ENCODE peak calls at places on chromosomes 1 and 21, in six cellular contexts. A is HCT116, D is breast epithelium, S is BE2C, U is thoracic aorta, L is neural progenitor cell. T is an unnamed sample. For H3K9me3, the result is how much of the 10 kb centered on the place peaks cover.

GRCh38 chr1:217506878-217507277 is 124.0 kb downstream of the GPATCH2 start:
- DNase-seq in L (no peak), D (no peak), A (no peak), S (no peak), U (no peak), T (no peak)

GRCh38 chr1:20184997-20185833 is 681 bp upstream of the UBXN10 start:
- DNase-seq in U (no peak), A (no peak), L (no peak), D (no peak), S (peak), T (peak)

GRCh38 chr1:27778022-27778421 is 5.0 kb downstream of the STX12 start:
- DNase-seq in D (no peak), S (no peak), U (no peak), A (no peak), L (no peak), T (no peak)

GRCh38 chr21:44017601-44018000 is 5.5 kb downstream of the TRAPPC10 start:
- DNase-seq in D (no peak), S (no peak), A (no peak), L (no peak), U (no peak), T (no peak)

GRCh38 chr1:3169621-3170356 is 100.8 kb downstream of the PRDM16 start:
- DNase-seq in L (peak), U (no peak), D (no peak), S (no peak), A (no peak), T (no peak)

GRCh38 chr1:92877792-92878191 is 46.0 kb downstream of the RPL5 start:
- DNase-seq in U (no peak), A (no peak), L (no peak), D (no peak), S (peak), T (no peak)

GRCh38 chr1:207672525-207673130 is 27.7 kb downstream of the CR1L start:
- DNase-seq in L (peak), U (no peak), A (peak), D (no peak), S (no peak), T (no peak)

GRCh38 chr1:47333922-47334764 is 553 bp downstream of the CMPK1 start:
- DNase-seq in L (peak), U (peak), D (peak), A (peak), S (peak), T (peak)

GRCh38 chr1:198167436-198167934 is 10.7 kb downstream of the NEK7 start:
- DNase-seq in S (no peak), A (no peak), U (no peak), L (no peak), D (no peak), T (no peak)

GRCh38 chr1:215243275-215244054 is 160.9 kb downstream of the KCNK2 start:
- DNase-seq in S (peak), D (no peak), A (no peak), U (no peak), L (no peak), T (no peak)

GRCh38 chr1:214303106-214303505 is 22.1 kb downstream of the SMYD2 start:
- DNase-seq in A (no peak), D (no peak), L (no peak), U (no peak), S (no peak), T (no peak)

GRCh38 chr1:213070399-213070798 is 19.4 kb downstream of the RPS6KC1 start:
- DNase-seq in D (no peak), S (peak), U (no peak), A (no peak), L (no peak), T (no peak)

GRCh38 chr1:2275796-2276536 is 47.8 kb downstream of the SKI start:
- DNase-seq in L (no peak), U (no peak), D (no peak), A (no peak), S (no peak), T (no peak)

GRCh38 chr1:58583496-58583895 is 6.4 kb upstream of the TACSTD2 start:
- DNase-seq in D (no peak), S (no peak), L (no peak), A (no peak), U (no peak), T (no peak)

GRCh38 chr1:198681831-198682756 is 43.3 kb downstream of the PTPRC start:
- DNase-seq in U (no peak), D (peak), A (no peak), S (peak), L (peak), T (peak)

GRCh38 chr1:43991200-43991475 is 261 bp upstream of the CCDC24 start:
- DNase-seq in S (no peak), A (no peak), D (no peak), U (no peak), L (no peak), T (no peak)

GRCh38 chr21:43287111-43287973 is 118.5 kb downstream of the CRYAA start:
- DNase-seq in U (no peak), L (no peak), D (no peak), A (no peak), S (peak), T (no peak)

GRCh38 chr1:198118136-198118535 is 38.7 kb upstream of the NEK7 start:
- DNase-seq in S (no peak), D (no peak), A (no peak), L (no peak), U (peak), T (no peak)

GRCh38 chr1:117143856-117144255 is 22.3 kb upstream of the TRIM45 start:
- DNase-seq in L (no peak), A (no peak), S (no peak), D (no peak), U (no peak), T (no peak)

GRCh38 chr1:199132006-199132405 is 493.2 kb downstream of the PTPRC start:
- DNase-seq in L (no peak), A (no peak), D (no peak), S (no peak), U (no peak), T (no peak)

GRCh38 chr1:34330061-34330460 is 153.4 kb downstream of the C1orf94 start:
- DNase-seq in S (no peak), L (no peak), U (no peak), D (no peak), A (no peak), T (no peak)

GRCh38 chr1:167601442-167602380 is 28.3 kb upstream of the RCSD1 start:
- DNase-seq in A (no peak), L (no peak), D (peak), U (no peak), S (peak), T (no peak)

GRCh38 chr1:10286244-10286643 is 75.9 kb downstream of the KIF1B start:
- DNase-seq in U (peak), D (no peak), A (no peak), L (no peak), S (no peak), T (no peak)

GRCh38 chr1:63453232-63453631 is 69.8 kb downstream of the ITGB3BP start:
- DNase-seq in S (no peak), D (no peak), U (no peak), L (no peak), A (no peak), T (no peak)

GRCh38 chr1:234601217-234602017 is 8.6 kb downstream of the IRF2BP2 start:
- DNase-seq in U (no peak), D (no peak), S (peak), A (no peak), L (no peak), T (no peak)

GRCh38 chr1:179996099-179996498 is 41.5 kb downstream of the CEP350 start:
- DNase-seq in S (no peak), U (no peak), D (no peak), L (no peak), A (no peak), T (no peak)

GRCh38 chr1:22252902-22253790 is 110.2 kb upstream of the WNT4 start:
- DNase-seq in S (no peak), A (no peak), U (no peak), L (no peak), D (no peak), T (no peak)

GRCh38 chr1:175841613-175842234 is 98.3 kb upstream of the TNR start:
- DNase-seq in A (no peak), S (no peak), U (no peak), D (no peak), L (no peak), T (no peak)

GRCh38 chr1:99598738-99599411 is 47.0 kb upstream of the PALMD start:
- DNase-seq in D (no peak), U (no peak), A (no peak), L (no peak), S (no peak), T (no peak)

GRCh38 chr1:207744000-207744534 is 7.8 kb upstream of the CD46 start:
- DNase-seq in D (no peak), U (no peak), A (no peak), L (no peak), S (no peak), T (no peak)

GRCh38 chr1:84930329-84930728 is 37.3 kb upstream of the LPAR3 start:
- DNase-seq in S (no peak), U (no peak), L (no peak), D (no peak), A (no peak), T (no peak)

GRCh38 chr1:94396356-94396755 is 21.8 kb upstream of the ABCD3 start:
- DNase-seq in L (peak), A (no peak), S (peak), U (no peak), D (no peak), T (no peak)

GRCh38 chr1:30982937-30983336 is 74.4 kb upstream of the SDC3 start:
- DNase-seq in D (no peak), A (no peak), S (no peak), U (no peak), L (no peak), T (no peak)

GRCh38 chr1:16405441-16405840 is 31.8 kb downstream of the SPATA21 start:
- DNase-seq in U (no peak), D (no peak), S (no peak), A (no peak), L (peak), T (no peak)

GRCh38 chr1:110465038-110465813 is 14.3 kb downstream of the PROK1 start:
- DNase-seq in U (no peak), D (no peak), L (no peak), S (peak), A (no peak), T (no peak)

GRCh38 chr1:42860339-42861013 is 14.1 kb downstream of the ZNF691 start:
- DNase-seq in S (no peak), U (no peak), L (no peak), D (no peak), A (no peak), T (no peak)
- H3K9me3 ChIP-seq in S (under half), U (under half), L (under half), D (under half), A (under half), T (under half)

GRCh38 chr21:9735421-9735961 is 785.9 kb upstream of the TPTE start:
- DNase-seq in D (no peak), U (no peak), S (no peak), L (no peak), A (no peak), T (no peak)

GRCh38 chr21:9741343-9741742 is 780.0 kb upstream of the TPTE start:
- DNase-seq in D (no peak), A (no peak), U (no peak), L (no peak), S (no peak), T (no peak)

GRCh38 chr21:9738527-9738926 is 782.9 kb upstream of the TPTE start:
- DNase-seq in D (no peak), L (no peak), S (no peak), U (no peak), A (no peak), T (no peak)

GRCh38 chr21:9739240-9739639 is 782.1 kb upstream of the TPTE start:
- DNase-seq in L (no peak), A (no peak), S (no peak), U (no peak), D (no peak), T (no peak)

DNA sequence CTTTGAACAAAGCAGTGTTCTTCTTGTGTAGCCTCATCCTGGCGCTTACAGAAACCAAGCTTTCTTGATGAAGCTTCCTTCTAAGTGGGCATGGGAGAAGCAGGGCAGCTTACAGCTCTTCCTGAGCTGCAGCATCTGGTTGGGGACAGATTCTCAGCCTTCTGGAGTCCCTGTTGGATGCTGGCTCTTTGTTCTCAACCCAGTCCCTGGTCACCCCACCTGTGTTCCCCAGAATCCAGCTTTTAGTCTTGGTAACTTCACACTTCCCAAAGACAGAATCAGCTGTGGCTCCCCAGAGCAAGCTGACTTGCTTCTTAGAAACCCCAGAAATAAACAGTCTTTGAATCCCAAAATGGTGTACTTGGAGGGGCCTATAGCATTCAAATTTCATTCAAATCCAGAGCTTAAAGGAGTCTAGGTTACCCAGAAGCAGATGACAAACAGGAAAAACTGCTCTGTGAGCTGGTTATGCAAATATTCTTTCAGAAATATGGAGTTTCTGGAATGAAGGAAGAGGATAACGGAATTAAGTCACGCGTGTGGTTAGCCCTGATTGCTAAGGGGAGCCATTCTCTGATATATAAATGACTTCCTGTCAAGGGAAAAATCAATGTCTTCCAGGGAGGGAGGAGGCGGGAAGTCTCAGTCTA is 783.4 kb upstream of the TPTE start:
- DNase-seq in D (no peak), S (no peak), U (no peak), A (no peak), L (no peak), T (no peak)
- H3K9me3 ChIP-seq in D (under half), S (under half), U (under half), A (half or more), L (half or more), T (under half)

DNA sequence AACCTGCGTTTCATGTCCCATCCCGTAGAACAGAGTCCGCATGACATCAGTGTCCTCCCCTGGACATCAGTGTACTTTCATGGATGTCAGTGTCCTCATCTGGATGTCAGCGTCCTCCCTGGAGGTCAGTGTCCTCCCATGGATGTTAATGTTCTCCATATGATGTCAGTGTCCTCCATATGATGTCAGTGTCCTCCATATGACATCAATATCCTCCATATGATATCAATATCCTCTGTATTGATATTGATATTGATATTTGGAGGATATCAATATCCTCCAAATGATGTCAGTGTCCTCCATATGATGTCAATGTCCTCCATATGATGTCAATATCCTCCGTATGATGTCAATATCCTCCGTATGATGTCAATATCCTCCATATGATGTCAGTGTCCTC is 284.9 kb downstream of the AJAP1 start:
- DNase-seq in L (no peak), U (no peak), A (no peak), D (no peak), S (no peak), T (no peak)
- H3K9me3 ChIP-seq in L (under half), U (under half), A (under half), D (under half), S (under half), T (under half)

DNA sequence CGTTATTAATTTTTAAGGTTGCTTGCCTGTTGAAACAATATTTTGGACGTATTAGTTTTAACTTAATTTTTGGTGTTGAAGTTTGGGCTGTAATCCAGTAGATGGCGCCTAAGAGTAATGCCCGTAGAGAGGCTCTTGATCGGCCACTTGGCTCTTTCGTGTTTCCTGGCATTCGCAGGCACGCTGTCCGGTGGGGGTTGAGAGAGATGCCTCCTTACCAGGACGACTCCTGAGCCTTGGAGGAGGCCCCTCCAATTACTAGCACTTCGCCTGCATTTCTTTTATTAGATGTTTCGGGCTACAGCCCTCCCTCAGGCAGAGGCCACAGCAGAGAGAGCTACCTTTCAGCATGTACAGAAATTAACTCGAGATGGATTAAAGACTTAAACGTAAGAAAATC is 12.0 kb downstream of the OR2M4 start:
- DNase-seq in D (no peak), A (no peak), U (no peak), L (peak), S (peak), T (no peak)
- H3K9me3 ChIP-seq in D (under half), A (under half), U (under half), L (under half), S (under half), T (under half)

GRCh38 chr1:247919952-247920351 is at the start of gene OR2T8:
- DNase-seq in L (no peak), A (no peak), S (no peak), U (no peak), D (no peak), T (no peak)
- H3K9me3 ChIP-seq in L (under half), A (under half), S (under half), U (under half), D (under half), T (under half)

T was measured in T-helper 17 cell.